ENCODE peak calls at places on chromosome 20, in five cellular contexts. T is foreskin fibroblast, S is nephron progenitor cell, H is cardiac fibroblast, I is cardiac muscle cell. U is an unnamed sample.

GRCh38 chr20:57593134-57593886 is 26.9 kb downstream of the ZBP1 start:
- DNase-seq in I (no peak), T (no peak), H (no peak), S (peak; percentile 45), U (no peak)

GRCh38 chr20:2804921-2805681 is 4.7 kb upstream of the CPXM1 start:
- DNase-seq in I (peak; percentile 58), T (no peak), H (no peak), S (peak; percentile 53), U (no peak)

GRCh38 chr20:2806351-2806701 is 5.9 kb upstream of the CPXM1 start:
- DNase-seq in T (no peak), H (no peak), I (no peak), S (no peak), U (no peak)

GRCh38 chr20:3459881-3460307 is 10.9 kb upstream of the ATRN start:
- DNase-seq in H (no peak), T (no peak), S (no peak), I (no peak), U (no peak)

GRCh38 chr20:61120595-61121515 is 131.2 kb upstream of the CDH4 start:
- DNase-seq in S (peak; percentile 55), T (peak; percentile 76), I (peak; percentile 36), H (peak; percentile 20), U (peak; percentile 66)

GRCh38 chr20:33862709-33863403 is 51.7 kb downstream of the CHMP4B start:
- DNase-seq in T (peak; percentile 73), S (peak; percentile 77), H (peak; percentile 87), I (peak; percentile 90), U (peak; percentile 71)

GRCh38 chr20:48460681-48461080 is 367.1 kb downstream of the PREX1 start:
- DNase-seq in T (no peak), I (no peak), S (no peak), H (no peak), U (no peak)

GRCh38 chr20:53331151-53331973 is 262.3 kb downstream of the ZNF217 start:
- DNase-seq in H (peak; percentile 4), T (no peak), I (peak; percentile 31), S (no peak), U (no peak)

GRCh38 chr20:51732454-51732791 is 35.8 kb downstream of the ATP9A start:
- DNase-seq in H (peak; percentile 67), T (peak; percentile 52), S (no peak), I (peak; percentile 62), U (no peak)

GRCh38 chr20:33851842-33852466 is 40.8 kb downstream of the CHMP4B start:
- DNase-seq in T (no peak), I (no peak), H (no peak), S (no peak), U (no peak)

GRCh38 chr20:11814276-11814675 is 103.4 kb upstream of the BTBD3 start:
- DNase-seq in T (peak; percentile 75), S (no peak), H (no peak), I (peak; percentile 29), U (no peak)

GRCh38 chr20:23626040-23626620 is 11.6 kb downstream of the CST3 start:
- DNase-seq in I (peak; percentile 34), T (peak; percentile 72), S (no peak), H (peak; percentile 41), U (peak; percentile 14)

GRCh38 chr20:7379621-7380220 is 560.5 kb downstream of the HAO1 start:
- DNase-seq in H (no peak), T (peak; percentile 40), I (no peak), S (no peak), U (no peak)

GRCh38 chr20:34437330-34437986 is 74.4 kb downstream of the ITCH start:
- DNase-seq in H (peak; percentile 77), S (no peak), I (peak; percentile 72), T (peak; percentile 20), U (no peak)

GRCh38 chr20:11445891-11446290 is 471.8 kb upstream of the BTBD3 start:
- DNase-seq in H (peak; percentile 51), I (peak; percentile 65), T (peak; percentile 28), S (no peak), U (no peak)

GRCh38 chr20:52402514-52402913 is 210.9 kb upstream of the ZFP64 start:
- DNase-seq in S (no peak), I (no peak), H (peak; percentile 9), T (no peak), U (no peak)

GRCh38 chr20:34570859-34571306 is 12.4 kb downstream of the MAP1LC3A start:
- DNase-seq in I (peak; percentile 91), H (peak; percentile 83), S (no peak), T (peak; percentile 35), U (no peak)

GRCh38 chr20:46963196-46963529 is 68.5 kb downstream of the EYA2 start:
- DNase-seq in S (no peak), H (no peak), T (peak; percentile 10), I (no peak), U (peak; percentile 19)

GRCh38 chr20:25299801-25300200 is 51.9 kb downstream of the PYGB start:
- DNase-seq in S (no peak), T (peak; percentile 49), I (no peak), H (no peak), U (no peak)
- TF ChIP-seq CTCF in S (no peak), T (no peak), I (no peak), H (peak; percentile 8), U (no peak)

GRCh38 chr20:63178889-63179751 is 36.8 kb downstream of the YTHDF1 start:
- DNase-seq in S (peak; percentile 81), I (no peak), H (no peak), T (peak; percentile 54), U (peak; percentile 75)
- TF ChIP-seq CTCF in S (peak; percentile 18), I (peak; percentile 41), H (peak; percentile 34), T (peak; percentile 30), U (peak; percentile 65)

DNA sequence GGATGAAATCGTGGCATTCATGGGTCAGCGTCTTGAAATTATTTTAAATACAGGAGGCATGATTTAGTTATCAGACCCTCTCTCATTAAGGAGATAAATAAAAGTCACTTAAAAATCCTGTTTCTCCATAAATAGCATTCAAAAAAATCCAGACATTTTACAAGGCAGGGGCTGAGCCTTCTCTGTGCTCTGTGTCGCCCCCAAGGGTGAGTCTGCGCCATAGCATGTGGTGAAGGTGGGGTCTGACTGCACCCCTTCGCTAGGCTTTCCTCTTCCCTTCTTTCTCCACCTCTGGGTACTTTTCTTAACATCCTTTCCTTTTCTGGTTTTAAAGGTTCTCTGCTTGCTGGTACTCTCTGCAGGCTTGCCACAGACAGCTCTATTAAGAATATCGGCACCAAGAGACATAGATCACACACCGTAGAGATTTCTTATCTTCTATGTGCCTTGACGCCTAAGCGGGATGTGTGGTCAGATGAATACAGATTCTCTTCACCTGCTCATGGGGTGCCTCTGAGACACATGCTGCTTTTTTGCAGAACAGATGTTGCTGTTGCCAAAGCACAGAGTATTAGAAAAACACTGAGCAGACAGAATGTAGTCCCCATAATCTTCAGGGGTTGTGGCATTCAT is 20.1 kb upstream of the FAM209A start:
- DNase-seq in H (no peak), T (no peak), I (peak; percentile 6), S (peak; percentile 28), U (no peak)
- TF ChIP-seq CTCF in H (peak; percentile 58), T (peak; percentile 49), I (peak; percentile 57), S (peak; percentile 46), U (peak; percentile 31)

GRCh38 chr20:44734938-44735337 is 10.7 kb upstream of the KCNK15 start:
- DNase-seq in I (peak; percentile 74), T (peak; percentile 88), H (peak; percentile 85), S (no peak), U (peak; percentile 55)
- TF ChIP-seq CTCF in I (peak; percentile 27), T (no peak), H (peak; percentile 18), S (peak; percentile 11), U (peak; percentile 41)

DNA sequence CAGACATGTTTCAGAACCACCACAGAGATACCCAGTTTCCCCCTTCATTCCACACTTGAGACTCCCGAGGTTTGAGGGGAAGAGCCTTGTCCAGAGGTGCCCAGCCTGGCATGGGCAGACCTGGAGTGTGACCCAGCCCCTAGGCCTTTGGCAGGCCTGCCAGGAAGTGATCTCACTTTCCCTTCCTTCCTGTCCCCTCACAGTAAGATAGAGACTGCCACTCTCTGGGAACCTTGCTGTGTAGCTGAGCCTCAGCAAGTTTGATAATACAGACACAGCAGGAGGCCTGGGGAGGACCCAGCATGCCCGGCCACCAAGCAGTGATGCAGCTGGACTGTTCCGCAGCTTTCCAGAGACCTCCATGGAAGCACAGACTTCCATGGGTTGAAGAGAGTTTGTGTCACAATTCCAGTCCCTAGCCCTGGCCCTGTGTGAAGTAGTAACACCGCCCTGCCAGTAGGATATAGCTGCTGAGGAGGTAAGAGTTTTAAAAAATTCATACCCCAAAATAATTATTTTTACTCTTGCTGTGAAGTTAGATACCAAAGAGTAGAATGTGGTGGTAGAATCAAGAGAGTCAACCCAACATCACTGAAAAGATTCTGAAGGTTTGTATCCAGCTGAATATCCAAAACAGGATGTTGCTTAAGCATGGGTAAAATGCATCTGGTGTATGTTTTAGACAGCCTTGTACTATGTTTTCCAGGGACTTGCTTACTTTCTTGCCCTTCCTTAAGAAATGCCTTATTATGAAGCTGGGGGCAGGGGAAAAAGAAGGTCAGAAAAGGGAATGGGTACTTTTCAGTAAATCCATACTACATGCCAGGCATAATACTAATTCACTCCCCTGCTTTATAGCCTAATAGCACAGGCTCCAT is 16.3 kb downstream of the PKIG start:
- DNase-seq in I (peak; percentile 70), H (peak; percentile 67), S (no peak), T (no peak), U (no peak)
- TF ChIP-seq CTCF in I (peak; percentile 19), H (peak; percentile 21), S (no peak), T (no peak), U (no peak)

DNA sequence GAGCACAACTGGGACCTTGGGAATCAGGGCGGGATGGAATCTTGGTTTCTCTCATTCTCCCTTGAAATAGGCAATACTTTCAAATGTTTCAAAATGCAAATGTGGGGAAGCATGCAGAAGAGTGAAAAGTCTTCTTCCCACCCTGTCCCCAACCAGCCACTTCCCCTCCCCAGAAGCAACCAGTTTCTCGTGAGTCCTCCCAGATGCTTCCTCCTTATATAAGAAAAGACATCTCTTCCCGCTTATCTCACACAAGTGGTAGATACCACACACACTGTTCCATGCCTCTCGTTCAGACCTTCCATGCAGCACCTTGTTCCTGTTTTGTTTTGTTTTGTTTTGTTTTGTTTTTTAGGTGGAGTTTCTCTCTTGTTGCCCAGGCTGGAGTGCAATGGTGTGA is 25.1 kb downstream of the HCK start:
- DNase-seq in T (no peak), I (no peak), S (no peak), H (no peak), U (no peak)
- TF ChIP-seq CTCF in T (no peak), I (no peak), S (no peak), H (no peak), U (no peak)

DNA sequence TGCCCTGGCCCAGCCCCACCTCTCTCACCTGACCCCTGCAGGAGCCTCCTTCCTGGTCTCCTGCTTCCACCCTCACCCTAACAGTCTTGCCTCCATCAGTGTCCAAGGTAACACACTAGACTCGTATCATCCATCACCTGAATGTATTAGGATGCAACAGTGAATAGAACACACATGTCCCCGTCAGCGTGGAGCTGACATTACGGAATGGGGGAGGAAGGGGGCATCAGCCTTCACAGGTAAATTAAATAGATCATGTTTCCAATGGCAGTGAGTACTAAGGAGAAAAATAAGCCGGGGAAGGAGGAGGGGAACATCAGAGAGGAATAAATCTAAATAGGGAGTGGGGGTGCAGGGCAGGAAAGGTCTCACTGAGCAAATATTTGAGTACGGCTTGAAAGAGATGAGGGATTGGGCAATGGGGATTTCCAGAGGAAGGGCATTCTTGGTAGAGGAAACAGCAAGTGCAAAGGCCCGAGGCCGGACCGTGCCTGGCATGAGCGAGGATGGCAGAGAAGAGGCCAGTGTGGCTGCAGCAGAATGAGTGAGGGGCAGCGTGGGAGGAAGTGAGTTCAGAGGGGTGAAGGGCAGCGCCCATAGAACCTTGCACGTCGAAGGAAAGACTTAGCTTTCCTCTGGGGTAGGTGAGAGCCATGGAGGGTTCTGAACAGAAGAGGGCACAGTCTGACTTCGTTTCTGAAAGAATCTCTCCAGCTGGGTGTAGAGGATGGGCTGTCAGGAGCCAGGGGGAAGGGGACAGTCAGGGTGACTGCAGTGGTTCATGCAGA is 110.1 kb upstream of the PTPN1 start:
- DNase-seq in S (no peak), T (peak; percentile 51), I (peak; percentile 41), H (no peak), U (peak; percentile 61)
- TF ChIP-seq CTCF in S (no peak), T (no peak), I (no peak), H (no peak), U (peak; percentile 36)

U was measured in Calu3.